ENCODE peak calls at places on chromosome 5, in nine cellular contexts. One of them, this sample, is unnamed.

GRCh38 chr5:42490836-42491235 is 67.6 kb downstream of the GHR start:
- DNase-seq in AG08395: no peak
- DNase-seq in LHCN-M2: no peak
- DNase-seq in aorta: no peak
- DNase-seq in stimulated activated naive B cell treated with anti-CD40 and anti-IgM and Interleukin-4, amounts not matched to agents 10 μg/mL and 1 μg/mL and 100 μg/mL, for 72 hours: no peak
- DNase-seq in left ventricle myocardium superior: no peak
- DNase-seq in HFFc6: no peak
- DNase-seq in choroid plexus epithelial cell: no peak
- DNase-seq in activated T-cell treated with anti-CD3 and anti-CD28 coated beads, Interleukin-2, amount 50 U/mL, for 72 hours: no peak
- DNase-seq in this sample: no peak

GRCh38 chr5:79143684-79144379 is 32.2 kb downstream of the BHMT start:
- DNase-seq in AG08395: no peak
- DNase-seq in LHCN-M2: no peak
- DNase-seq in aorta: no peak
- DNase-seq in stimulated activated naive B cell treated with anti-CD40 and anti-IgM and Interleukin-4, amounts not matched to agents 10 μg/mL and 1 μg/mL and 100 μg/mL, for 72 hours: no peak
- DNase-seq in left ventricle myocardium superior: no peak
- DNase-seq in HFFc6: peak; percentile 6
- DNase-seq in choroid plexus epithelial cell: peak; percentile 41
- DNase-seq in activated T-cell treated with anti-CD3 and anti-CD28 coated beads, Interleukin-2, amount 50 U/mL, for 72 hours: no peak
- DNase-seq in this sample: no peak

GRCh38 chr5:145887976-145888574 is 15.3 kb upstream of the GRXCR2 start:
- DNase-seq in AG08395: peak; percentile 65
- DNase-seq in LHCN-M2: peak; percentile 55
- DNase-seq in aorta: no peak
- DNase-seq in stimulated activated naive B cell treated with anti-CD40 and anti-IgM and Interleukin-4, amounts not matched to agents 10 μg/mL and 1 μg/mL and 100 μg/mL, for 72 hours: no peak
- DNase-seq in left ventricle myocardium superior: no peak
- DNase-seq in HFFc6: peak; percentile 48
- DNase-seq in choroid plexus epithelial cell: peak; percentile 84
- DNase-seq in activated T-cell treated with anti-CD3 and anti-CD28 coated beads, Interleukin-2, amount 50 U/mL, for 72 hours: no peak
- DNase-seq in this sample: peak; percentile 71

GRCh38 chr5:168486136-168486879 is at the start of gene RARS1:
- DNase-seq in AG08395: peak; percentile 97
- DNase-seq in LHCN-M2: peak; percentile 88
- DNase-seq in aorta: peak; percentile 96
- DNase-seq in stimulated activated naive B cell treated with anti-CD40 and anti-IgM and Interleukin-4, amounts not matched to agents 10 μg/mL and 1 μg/mL and 100 μg/mL, for 72 hours: peak; percentile 88
- DNase-seq in left ventricle myocardium superior: peak; percentile 95
- DNase-seq in HFFc6: peak; percentile 93
- DNase-seq in choroid plexus epithelial cell: peak; percentile 96
- DNase-seq in activated T-cell treated with anti-CD3 and anti-CD28 coated beads, Interleukin-2, amount 50 U/mL, for 72 hours: peak; percentile 94
- DNase-seq in this sample: peak; percentile 93

GRCh38 chr5:120613729-120614128 is 149.6 kb downstream of the PRR16 start:
- DNase-seq in AG08395: no peak
- DNase-seq in LHCN-M2: peak; percentile 54
- DNase-seq in aorta: no peak
- DNase-seq in stimulated activated naive B cell treated with anti-CD40 and anti-IgM and Interleukin-4, amounts not matched to agents 10 μg/mL and 1 μg/mL and 100 μg/mL, for 72 hours: no peak
- DNase-seq in left ventricle myocardium superior: no peak
- DNase-seq in HFFc6: no peak
- DNase-seq in choroid plexus epithelial cell: peak; percentile 26
- DNase-seq in activated T-cell treated with anti-CD3 and anti-CD28 coated beads, Interleukin-2, amount 50 U/mL, for 72 hours: no peak
- DNase-seq in this sample: no peak

GRCh38 chr5:143428738-143429420 is 25.4 kb upstream of the NR3C1 start:
- DNase-seq in AG08395: no peak
- DNase-seq in LHCN-M2: no peak
- DNase-seq in aorta: no peak
- DNase-seq in stimulated activated naive B cell treated with anti-CD40 and anti-IgM and Interleukin-4, amounts not matched to agents 10 μg/mL and 1 μg/mL and 100 μg/mL, for 72 hours: no peak
- DNase-seq in left ventricle myocardium superior: no peak
- DNase-seq in HFFc6: no peak
- DNase-seq in choroid plexus epithelial cell: no peak
- DNase-seq in activated T-cell treated with anti-CD3 and anti-CD28 coated beads, Interleukin-2, amount 50 U/mL, for 72 hours: no peak
- DNase-seq in this sample: no peak

GRCh38 chr5:919356-920000 is 26.8 kb downstream of the TRIP13 start:
- DNase-seq in AG08395: no peak
- DNase-seq in LHCN-M2: no peak
- DNase-seq in aorta: no peak
- DNase-seq in stimulated activated naive B cell treated with anti-CD40 and anti-IgM and Interleukin-4, amounts not matched to agents 10 μg/mL and 1 μg/mL and 100 μg/mL, for 72 hours: no peak
- DNase-seq in left ventricle myocardium superior: no peak
- DNase-seq in HFFc6: no peak
- DNase-seq in choroid plexus epithelial cell: no peak
- DNase-seq in activated T-cell treated with anti-CD3 and anti-CD28 coated beads, Interleukin-2, amount 50 U/mL, for 72 hours: no peak
- DNase-seq in this sample: no peak

GRCh38 chr5:154625031-154625430 is 130.1 kb upstream of the LARP1 start:
- DNase-seq in AG08395: no peak
- DNase-seq in LHCN-M2: no peak
- DNase-seq in aorta: no peak
- DNase-seq in stimulated activated naive B cell treated with anti-CD40 and anti-IgM and Interleukin-4, amounts not matched to agents 10 μg/mL and 1 μg/mL and 100 μg/mL, for 72 hours: no peak
- DNase-seq in left ventricle myocardium superior: no peak
- DNase-seq in HFFc6: no peak
- DNase-seq in choroid plexus epithelial cell: no peak
- DNase-seq in activated T-cell treated with anti-CD3 and anti-CD28 coated beads, Interleukin-2, amount 50 U/mL, for 72 hours: no peak
- DNase-seq in this sample: no peak

GRCh38 chr5:128154943-128155342 is 71.4 kb downstream of the SLC12A2 start:
- DNase-seq in AG08395: peak; percentile 40
- DNase-seq in LHCN-M2: peak; percentile 57
- DNase-seq in aorta: no peak
- DNase-seq in stimulated activated naive B cell treated with anti-CD40 and anti-IgM and Interleukin-4, amounts not matched to agents 10 μg/mL and 1 μg/mL and 100 μg/mL, for 72 hours: no peak
- DNase-seq in left ventricle myocardium superior: no peak
- DNase-seq in HFFc6: no peak
- DNase-seq in choroid plexus epithelial cell: peak; percentile 12
- DNase-seq in activated T-cell treated with anti-CD3 and anti-CD28 coated beads, Interleukin-2, amount 50 U/mL, for 72 hours: no peak
- DNase-seq in this sample: no peak

GRCh38 chr5:123512631-123513461 is 869 bp downstream of the CSNK1G3 start:
- DNase-seq in AG08395: peak; percentile 13
- DNase-seq in LHCN-M2: peak; percentile 29
- DNase-seq in aorta: peak; percentile 56
- DNase-seq in stimulated activated naive B cell treated with anti-CD40 and anti-IgM and Interleukin-4, amounts not matched to agents 10 μg/mL and 1 μg/mL and 100 μg/mL, for 72 hours: peak; percentile 30
- DNase-seq in left ventricle myocardium superior: peak; percentile 56
- DNase-seq in HFFc6: no peak
- DNase-seq in choroid plexus epithelial cell: peak; percentile 36
- DNase-seq in activated T-cell treated with anti-CD3 and anti-CD28 coated beads, Interleukin-2, amount 50 U/mL, for 72 hours: peak; percentile 54
- DNase-seq in this sample: no peak

GRCh38 chr5:177443144-177443983 is 3.2 kb upstream of the PRR7 start:
- DNase-seq in AG08395: no peak
- DNase-seq in LHCN-M2: no peak
- DNase-seq in aorta: peak; percentile 42
- DNase-seq in stimulated activated naive B cell treated with anti-CD40 and anti-IgM and Interleukin-4, amounts not matched to agents 10 μg/mL and 1 μg/mL and 100 μg/mL, for 72 hours: no peak
- DNase-seq in left ventricle myocardium superior: no peak
- DNase-seq in HFFc6: no peak
- DNase-seq in choroid plexus epithelial cell: no peak
- DNase-seq in activated T-cell treated with anti-CD3 and anti-CD28 coated beads, Interleukin-2, amount 50 U/mL, for 72 hours: no peak
- DNase-seq in this sample: no peak

GRCh38 chr5:116583085-116583766 is 8.6 kb upstream of the SEMA6A start:
- DNase-seq in AG08395: no peak
- DNase-seq in LHCN-M2: no peak
- DNase-seq in aorta: no peak
- DNase-seq in stimulated activated naive B cell treated with anti-CD40 and anti-IgM and Interleukin-4, amounts not matched to agents 10 μg/mL and 1 μg/mL and 100 μg/mL, for 72 hours: no peak
- DNase-seq in left ventricle myocardium superior: no peak
- DNase-seq in HFFc6: no peak
- DNase-seq in choroid plexus epithelial cell: peak; percentile 50
- DNase-seq in activated T-cell treated with anti-CD3 and anti-CD28 coated beads, Interleukin-2, amount 50 U/mL, for 72 hours: no peak
- DNase-seq in this sample: no peak

GRCh38 chr5:76692651-76693050 is 23.3 kb upstream of the F2R start:
- DNase-seq in AG08395: no peak
- DNase-seq in LHCN-M2: no peak
- DNase-seq in aorta: no peak
- DNase-seq in stimulated activated naive B cell treated with anti-CD40 and anti-IgM and Interleukin-4, amounts not matched to agents 10 μg/mL and 1 μg/mL and 100 μg/mL, for 72 hours: no peak
- DNase-seq in left ventricle myocardium superior: no peak
- DNase-seq in HFFc6: no peak
- DNase-seq in choroid plexus epithelial cell: no peak
- DNase-seq in activated T-cell treated with anti-CD3 and anti-CD28 coated beads, Interleukin-2, amount 50 U/mL, for 72 hours: no peak
- DNase-seq in this sample: no peak

GRCh38 chr5:8908055-8908683 is 637.7 kb downstream of the SEMA5A start:
- DNase-seq in AG08395: peak; percentile 13
- DNase-seq in LHCN-M2: peak; percentile 63
- DNase-seq in aorta: no peak
- DNase-seq in stimulated activated naive B cell treated with anti-CD40 and anti-IgM and Interleukin-4, amounts not matched to agents 10 μg/mL and 1 μg/mL and 100 μg/mL, for 72 hours: peak; percentile 2
- DNase-seq in left ventricle myocardium superior: no peak
- DNase-seq in HFFc6: peak; percentile 33
- DNase-seq in choroid plexus epithelial cell: peak; percentile 69
- DNase-seq in activated T-cell treated with anti-CD3 and anti-CD28 coated beads, Interleukin-2, amount 50 U/mL, for 72 hours: peak; percentile 3
- DNase-seq in this sample: no peak

GRCh38 chr5:138110266-138110963 is 26.6 kb downstream of the WNT8A start:
- DNase-seq in AG08395: no peak
- DNase-seq in LHCN-M2: peak; percentile 40
- DNase-seq in aorta: no peak
- DNase-seq in stimulated activated naive B cell treated with anti-CD40 and anti-IgM and Interleukin-4, amounts not matched to agents 10 μg/mL and 1 μg/mL and 100 μg/mL, for 72 hours: no peak
- DNase-seq in left ventricle myocardium superior: no peak
- DNase-seq in HFFc6: no peak
- DNase-seq in choroid plexus epithelial cell: no peak
- DNase-seq in activated T-cell treated with anti-CD3 and anti-CD28 coated beads, Interleukin-2, amount 50 U/mL, for 72 hours: no peak
- DNase-seq in this sample: no peak

GRCh38 chr5:176800024-176800423 is 10.3 kb upstream of the UNC5A start:
- DNase-seq in AG08395: no peak
- DNase-seq in LHCN-M2: no peak
- DNase-seq in aorta: no peak
- DNase-seq in stimulated activated naive B cell treated with anti-CD40 and anti-IgM and Interleukin-4, amounts not matched to agents 10 μg/mL and 1 μg/mL and 100 μg/mL, for 72 hours: no peak
- DNase-seq in left ventricle myocardium superior: no peak
- DNase-seq in HFFc6: no peak
- DNase-seq in choroid plexus epithelial cell: no peak
- DNase-seq in activated T-cell treated with anti-CD3 and anti-CD28 coated beads, Interleukin-2, amount 50 U/mL, for 72 hours: no peak
- DNase-seq in this sample: no peak

GRCh38 chr5:26942481-26942880 is 95.9 kb downstream of the CDH9 start:
- DNase-seq in AG08395: no peak
- DNase-seq in LHCN-M2: peak; percentile 39
- DNase-seq in aorta: no peak
- DNase-seq in stimulated activated naive B cell treated with anti-CD40 and anti-IgM and Interleukin-4, amounts not matched to agents 10 μg/mL and 1 μg/mL and 100 μg/mL, for 72 hours: no peak
- DNase-seq in left ventricle myocardium superior: no peak
- DNase-seq in HFFc6: no peak
- DNase-seq in choroid plexus epithelial cell: peak; percentile 90
- DNase-seq in activated T-cell treated with anti-CD3 and anti-CD28 coated beads, Interleukin-2, amount 50 U/mL, for 72 hours: no peak
- DNase-seq in this sample: no peak

GRCh38 chr5:181190711-181191525 is 14.1 kb downstream of the TRIM7 start:
- DNase-seq in AG08395: no peak
- DNase-seq in LHCN-M2: peak; percentile 34
- DNase-seq in aorta: peak; percentile 70
- DNase-seq in stimulated activated naive B cell treated with anti-CD40 and anti-IgM and Interleukin-4, amounts not matched to agents 10 μg/mL and 1 μg/mL and 100 μg/mL, for 72 hours: peak; percentile 29
- DNase-seq in left ventricle myocardium superior: peak; percentile 76
- DNase-seq in HFFc6: no peak
- DNase-seq in choroid plexus epithelial cell: peak; percentile 63
- DNase-seq in activated T-cell treated with anti-CD3 and anti-CD28 coated beads, Interleukin-2, amount 50 U/mL, for 72 hours: peak; percentile 68
- DNase-seq in this sample: no peak

GRCh38 chr5:78268361-78268760 is 26.1 kb downstream of the AP3B1 start:
- DNase-seq in AG08395: no peak
- DNase-seq in LHCN-M2: no peak
- DNase-seq in aorta: no peak
- DNase-seq in stimulated activated naive B cell treated with anti-CD40 and anti-IgM and Interleukin-4, amounts not matched to agents 10 μg/mL and 1 μg/mL and 100 μg/mL, for 72 hours: no peak
- DNase-seq in left ventricle myocardium superior: no peak
- DNase-seq in HFFc6: no peak
- DNase-seq in choroid plexus epithelial cell: no peak
- DNase-seq in activated T-cell treated with anti-CD3 and anti-CD28 coated beads, Interleukin-2, amount 50 U/mL, for 72 hours: no peak
- DNase-seq in this sample: no peak

GRCh38 chr5:69364414-69364813 is 4.9 kb downstream of the AK6 start:
- DNase-seq in AG08395: peak; percentile 4
- DNase-seq in LHCN-M2: peak; percentile 26
- DNase-seq in aorta: no peak
- DNase-seq in stimulated activated naive B cell treated with anti-CD40 and anti-IgM and Interleukin-4, amounts not matched to agents 10 μg/mL and 1 μg/mL and 100 μg/mL, for 72 hours: no peak
- DNase-seq in left ventricle myocardium superior: no peak
- DNase-seq in HFFc6: peak; percentile 20
- DNase-seq in choroid plexus epithelial cell: peak; percentile 54
- DNase-seq in activated T-cell treated with anti-CD3 and anti-CD28 coated beads, Interleukin-2, amount 50 U/mL, for 72 hours: no peak
- DNase-seq in this sample: no peak